ENCODE peak calls at places on chromosomes 5 and 9, in five cellular contexts. One of them, this sample, is unnamed.
A peak's percentile ranks its signal among the peaks of the same experiment; 100 is the strongest.

GRCh38 chr5:64947031-64947430 is 178.3 kb downstream of the CWC27 start:
- DNase-seq in AML-193: no peak
- DNase-seq in stimulated activated CD4-positive, alpha-beta T cell treated with anti-CD3 and anti-CD28 coated beads, Interleukin-1b, Interleukin-23, amount 100 ng/mL, for 24 hours: no peak
- DNase-seq in Right ventricle myocardium inferior: no peak
- DNase-seq in effector CD8-positive, alpha-beta T cell: no peak
- DNase-seq in this sample: no peak

GRCh38 chr9:100324594-100325200 is 28.0 kb downstream of the TEX10 start:
- DNase-seq in AML-193: peak; percentile 54
- DNase-seq in stimulated activated CD4-positive, alpha-beta T cell treated with anti-CD3 and anti-CD28 coated beads, Interleukin-1b, Interleukin-23, amount 100 ng/mL, for 24 hours: no peak
- DNase-seq in Right ventricle myocardium inferior: no peak
- DNase-seq in effector CD8-positive, alpha-beta T cell: no peak
- DNase-seq in this sample: no peak

GRCh38 chr5:3602713-3603502 is 7.3 kb downstream of the IRX1 start:
- DNase-seq in AML-193: no peak
- DNase-seq in stimulated activated CD4-positive, alpha-beta T cell treated with anti-CD3 and anti-CD28 coated beads, Interleukin-1b, Interleukin-23, amount 100 ng/mL, for 24 hours: no peak
- DNase-seq in Right ventricle myocardium inferior: no peak
- DNase-seq in effector CD8-positive, alpha-beta T cell: no peak
- DNase-seq in this sample: no peak

GRCh38 chr9:6068983-6069382 is 53.6 kb upstream of the RANBP6 start:
- DNase-seq in AML-193: peak; percentile 77
- DNase-seq in stimulated activated CD4-positive, alpha-beta T cell treated with anti-CD3 and anti-CD28 coated beads, Interleukin-1b, Interleukin-23, amount 100 ng/mL, for 24 hours: no peak
- DNase-seq in Right ventricle myocardium inferior: no peak
- DNase-seq in effector CD8-positive, alpha-beta T cell: no peak
- DNase-seq in this sample: peak; percentile 50

GRCh38 chr5:137282216-137282615 is 216.9 kb downstream of the SPOCK1 start:
- DNase-seq in AML-193: no peak
- DNase-seq in stimulated activated CD4-positive, alpha-beta T cell treated with anti-CD3 and anti-CD28 coated beads, Interleukin-1b, Interleukin-23, amount 100 ng/mL, for 24 hours: no peak
- DNase-seq in Right ventricle myocardium inferior: no peak
- DNase-seq in effector CD8-positive, alpha-beta T cell: no peak
- DNase-seq in this sample: no peak

GRCh38 chr9:17628617-17629016 is 49.8 kb downstream of the SH3GL2 start:
- DNase-seq in AML-193: no peak
- DNase-seq in stimulated activated CD4-positive, alpha-beta T cell treated with anti-CD3 and anti-CD28 coated beads, Interleukin-1b, Interleukin-23, amount 100 ng/mL, for 24 hours: no peak
- DNase-seq in Right ventricle myocardium inferior: no peak
- DNase-seq in effector CD8-positive, alpha-beta T cell: no peak
- DNase-seq in this sample: no peak

GRCh38 chr9:129863059-129863690 is 27.9 kb downstream of the USP20 start:
- DNase-seq in AML-193: peak; percentile 95
- DNase-seq in stimulated activated CD4-positive, alpha-beta T cell treated with anti-CD3 and anti-CD28 coated beads, Interleukin-1b, Interleukin-23, amount 100 ng/mL, for 24 hours: no peak
- DNase-seq in Right ventricle myocardium inferior: no peak
- DNase-seq in effector CD8-positive, alpha-beta T cell: peak; percentile 17
- DNase-seq in this sample: peak; percentile 98

GRCh38 chr5:79636981-79637733 is 24.9 kb downstream of the TENT2 start:
- DNase-seq in AML-193: no peak
- DNase-seq in stimulated activated CD4-positive, alpha-beta T cell treated with anti-CD3 and anti-CD28 coated beads, Interleukin-1b, Interleukin-23, amount 100 ng/mL, for 24 hours: no peak
- DNase-seq in Right ventricle myocardium inferior: no peak
- DNase-seq in effector CD8-positive, alpha-beta T cell: no peak
- DNase-seq in this sample: peak; percentile 7

GRCh38 chr9:134637241-134637640 is 4.4 kb upstream of the COL5A1 start:
- DNase-seq in AML-193: no peak
- DNase-seq in stimulated activated CD4-positive, alpha-beta T cell treated with anti-CD3 and anti-CD28 coated beads, Interleukin-1b, Interleukin-23, amount 100 ng/mL, for 24 hours: no peak
- DNase-seq in Right ventricle myocardium inferior: no peak
- DNase-seq in effector CD8-positive, alpha-beta T cell: no peak
- DNase-seq in this sample: no peak

GRCh38 chr9:120729796-120730195 is 15.5 kb upstream of the MEGF9 start:
- DNase-seq in AML-193: peak; percentile 72
- DNase-seq in stimulated activated CD4-positive, alpha-beta T cell treated with anti-CD3 and anti-CD28 coated beads, Interleukin-1b, Interleukin-23, amount 100 ng/mL, for 24 hours: no peak
- DNase-seq in Right ventricle myocardium inferior: no peak
- DNase-seq in effector CD8-positive, alpha-beta T cell: no peak
- DNase-seq in this sample: peak; percentile 88

GRCh38 chr9:134371731-134372130 is 45.5 kb downstream of the RXRA start:
- DNase-seq in AML-193: peak; percentile 30
- DNase-seq in stimulated activated CD4-positive, alpha-beta T cell treated with anti-CD3 and anti-CD28 coated beads, Interleukin-1b, Interleukin-23, amount 100 ng/mL, for 24 hours: no peak
- DNase-seq in Right ventricle myocardium inferior: peak; percentile 94
- DNase-seq in effector CD8-positive, alpha-beta T cell: no peak
- DNase-seq in this sample: peak; percentile 99

GRCh38 chr9:104386425-104387069 is 117.5 kb upstream of the OR13F1 start:
- DNase-seq in AML-193: no peak
- DNase-seq in stimulated activated CD4-positive, alpha-beta T cell treated with anti-CD3 and anti-CD28 coated beads, Interleukin-1b, Interleukin-23, amount 100 ng/mL, for 24 hours: no peak
- DNase-seq in Right ventricle myocardium inferior: no peak
- DNase-seq in effector CD8-positive, alpha-beta T cell: no peak
- DNase-seq in this sample: peak; percentile 7

GRCh38 chr5:148843510-148844318 is 17.3 kb downstream of the ADRB2 start:
- DNase-seq in AML-193: no peak
- DNase-seq in stimulated activated CD4-positive, alpha-beta T cell treated with anti-CD3 and anti-CD28 coated beads, Interleukin-1b, Interleukin-23, amount 100 ng/mL, for 24 hours: no peak
- DNase-seq in Right ventricle myocardium inferior: no peak
- DNase-seq in effector CD8-positive, alpha-beta T cell: no peak
- DNase-seq in this sample: no peak

GRCh38 chr5:52139888-52140580 is 647.7 kb upstream of the ITGA1 start:
- DNase-seq in AML-193: no peak
- DNase-seq in stimulated activated CD4-positive, alpha-beta T cell treated with anti-CD3 and anti-CD28 coated beads, Interleukin-1b, Interleukin-23, amount 100 ng/mL, for 24 hours: no peak
- DNase-seq in Right ventricle myocardium inferior: no peak
- DNase-seq in effector CD8-positive, alpha-beta T cell: no peak
- DNase-seq in this sample: no peak

GRCh38 chr5:144085381-144085780 is 85.1 kb downstream of the YIPF5 start:
- DNase-seq in AML-193: no peak
- DNase-seq in stimulated activated CD4-positive, alpha-beta T cell treated with anti-CD3 and anti-CD28 coated beads, Interleukin-1b, Interleukin-23, amount 100 ng/mL, for 24 hours: no peak
- DNase-seq in Right ventricle myocardium inferior: no peak
- DNase-seq in effector CD8-positive, alpha-beta T cell: no peak
- DNase-seq in this sample: no peak